ENCODE peak calls at places on chromosome 6, in eight cellular contexts. A, E, Q, I, S, P, D and W are unnamed samples.

GRCh38 chr6:16437984-16438383 is 199.6 kb downstream of the GMPR start:
- DNase-seq in A (no peak), E (no peak), Q (no peak), I (no peak), S (no peak), P (no peak), D (no peak), W (no peak)

GRCh38 chr6:160795716-160796115 is 93.7 kb downstream of the PLG start:
- DNase-seq in A (no peak), E (peak), Q (no peak), I (no peak), S (no peak), P (no peak), D (no peak), W (no peak)

GRCh38 chr6:67102743-67103142 is 1395.7 kb upstream of the EYS start:
- DNase-seq in A (no peak), E (no peak), Q (no peak), I (no peak), S (no peak), P (no peak), D (no peak), W (no peak)

GRCh38 chr6:21444861-21445260 is 148.7 kb upstream of the SOX4 start:
- DNase-seq in A (no peak), E (no peak), Q (no peak), I (no peak), S (no peak), P (no peak), D (no peak), W (no peak)

GRCh38 chr6:34601706-34602105 is 45.6 kb upstream of the SPDEF start:
- DNase-seq in A (no peak), E (no peak), Q (no peak), I (no peak), S (no peak), P (no peak), D (no peak), W (no peak)

GRCh38 chr6:105402090-105402980 is 547 bp downstream of the PREP start:
- DNase-seq in A (no peak), E (peak), Q (peak), I (peak), S (peak), P (no peak), D (peak), W (peak)

GRCh38 chr6:124099520-124099919 is 295.9 kb downstream of the NKAIN2 start:
- DNase-seq in A (no peak), E (no peak), Q (no peak), I (no peak), S (no peak), P (no peak), D (no peak), W (no peak)

GRCh38 chr6:54193560-54193959 is 82.3 kb downstream of the MLIP start:
- DNase-seq in A (no peak), E (no peak), Q (no peak), I (no peak), S (no peak), P (no peak), D (no peak), W (no peak)

GRCh38 chr6:9628819-9629218 is 786.1 kb downstream of the TFAP2A start:
- DNase-seq in A (no peak), E (no peak), Q (no peak), I (no peak), S (no peak), P (no peak), D (no peak), W (no peak)

GRCh38 chr6:18154507-18155272 is at the start of gene TPMT:
- DNase-seq in A (no peak), E (no peak), Q (no peak), I (peak), S (peak), P (no peak), D (peak), W (peak)

GRCh38 chr6:11710968-11711643 is 67.5 kb downstream of the ADTRP start:
- DNase-seq in A (no peak), E (peak), Q (no peak), I (no peak), S (no peak), P (no peak), D (no peak), W (no peak)

GRCh38 chr6:160040527-160041264 is 71.8 kb downstream of the IGF2R start:
- DNase-seq in A (no peak), E (no peak), Q (no peak), I (no peak), S (no peak), P (no peak), D (no peak), W (no peak)

GRCh38 chr6:72624557-72625160 is 2.8 kb downstream of the KCNQ5 start:
- DNase-seq in A (no peak), E (no peak), Q (no peak), I (peak), S (no peak), P (no peak), D (no peak), W (peak)

GRCh38 chr6:145267076-145267867 is 468.0 kb downstream of the EPM2A start:
- DNase-seq in A (no peak), E (no peak), Q (no peak), I (no peak), S (no peak), P (no peak), D (no peak), W (no peak)

GRCh38 chr6:11585426-11586016 is 48.0 kb downstream of the TMEM170B start:
- DNase-seq in A (no peak), E (no peak), Q (no peak), I (peak), S (peak), P (no peak), D (no peak), W (no peak)

DNA sequence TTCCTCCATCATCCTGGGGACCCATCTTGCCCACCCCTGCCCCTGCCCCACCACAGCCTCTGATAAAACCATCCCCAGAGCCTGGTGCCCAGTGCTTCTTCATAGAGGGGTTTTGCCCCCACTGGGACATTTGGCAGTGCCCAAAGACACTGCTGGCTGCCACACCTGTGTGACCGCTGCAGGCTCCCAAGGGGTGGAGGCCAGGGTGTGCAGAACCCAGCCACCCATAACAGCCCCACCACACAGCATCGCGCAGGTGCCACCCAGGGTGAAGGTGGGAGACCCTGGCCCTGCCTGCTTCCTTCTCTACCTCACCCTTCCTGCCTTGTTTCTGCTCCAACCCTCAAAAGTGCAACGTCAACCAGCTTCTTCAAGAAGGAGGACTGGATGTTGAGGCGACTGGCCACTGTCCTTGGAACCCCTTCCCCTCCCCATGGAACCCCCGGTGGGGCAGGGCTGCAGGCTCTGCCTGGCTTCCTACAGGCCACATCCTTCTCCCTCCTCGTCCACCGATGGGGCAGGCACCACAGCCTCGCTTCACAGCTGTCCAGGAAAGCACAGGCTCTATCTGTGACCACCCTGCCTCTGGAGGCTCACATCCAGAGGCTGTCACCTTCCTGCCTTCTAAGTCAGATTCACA is 79.2 kb upstream of the MPC1 start:
- DNase-seq in A (no peak), E (no peak), Q (no peak), I (no peak), S (no peak), P (no peak), D (no peak), W (no peak)
- TF ChIP-seq CTCF in A (no peak), E (no peak), Q (no peak), I (no peak), S (no peak), P (no peak), D (no peak), W (no peak)

GRCh38 chr6:41224800-41225199 is 3.3 kb upstream of the TREML4 start:
- DNase-seq in A (no peak), E (no peak), Q (no peak), I (no peak), S (no peak), P (no peak), D (no peak), W (no peak)
- TF ChIP-seq CTCF in A (no peak), E (no peak), Q (no peak), I (no peak), S (no peak), P (no peak), D (no peak), W (no peak)

GRCh38 chr6:6230286-6230685 is 90.2 kb downstream of the F13A1 start:
- DNase-seq in A (no peak), E (no peak), Q (no peak), I (no peak), S (no peak), P (no peak), D (peak), W (no peak)
- TF ChIP-seq CTCF in A (no peak), E (no peak), Q (no peak), I (no peak), S (no peak), P (no peak), D (no peak), W (no peak)

DNA sequence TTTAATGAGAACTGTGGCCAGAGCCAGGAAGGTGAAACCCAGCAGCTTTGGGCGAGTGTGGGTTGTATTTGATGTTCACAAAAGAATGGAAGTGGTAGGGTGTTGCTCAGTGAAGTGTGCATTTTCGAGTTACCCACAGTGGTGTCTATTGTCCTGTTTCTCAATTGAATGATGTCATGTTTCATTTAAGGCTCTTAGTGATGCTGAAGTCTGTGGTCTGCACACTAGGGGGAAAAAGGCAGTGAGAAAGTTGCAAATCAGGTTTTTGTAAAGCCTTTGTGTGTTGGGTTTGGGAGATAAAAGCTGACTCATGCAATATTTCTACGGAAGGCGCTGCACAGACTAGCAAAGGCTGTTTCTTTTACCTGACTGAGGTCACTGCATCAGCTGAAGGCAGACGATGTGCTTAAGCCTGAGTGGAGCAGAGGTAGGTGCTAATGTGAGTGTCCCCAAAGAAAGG is 121.1 kb downstream of the PLEKHG1 start:
- DNase-seq in A (no peak), E (peak), Q (no peak), I (peak), S (no peak), P (no peak), D (no peak), W (no peak)
- TF ChIP-seq CTCF in A (no peak), E (no peak), Q (no peak), I (no peak), S (no peak), P (no peak), D (no peak), W (no peak)